ENCODE peak calls at places on chromosomes 7 and 10, in four cellular contexts. One of them, this sample, is unnamed.

GRCh38 chr10:3907514-3907913 is 122.5 kb upstream of the KLF6 start:
- DNase-seq in esophagus squamous epithelium: no peak
- DNase-seq in thoracic aorta: no peak
- DNase-seq in Panc1: no peak
- DNase-seq in this sample: no peak

GRCh38 chr10:35765039-35765662 is 123.1 kb upstream of the FZD8 start:
- DNase-seq in esophagus squamous epithelium: no peak
- DNase-seq in thoracic aorta: no peak
- DNase-seq in Panc1: no peak
- DNase-seq in this sample: no peak

GRCh38 chr10:47257396-47258120 is 42.4 kb upstream of the GDF10 start:
- DNase-seq in esophagus squamous epithelium: no peak
- DNase-seq in thoracic aorta: no peak
- DNase-seq in Panc1: no peak
- DNase-seq in this sample: no peak

GRCh38 chr7:80826520-80827237 is 92.2 kb downstream of the SEMA3C start:
- DNase-seq in esophagus squamous epithelium: no peak
- DNase-seq in thoracic aorta: no peak
- DNase-seq in Panc1: no peak
- DNase-seq in this sample: no peak

GRCh38 chr10:28685717-28686116 is 8.4 kb downstream of the BAMBI start:
- DNase-seq in esophagus squamous epithelium: no peak
- DNase-seq in thoracic aorta: no peak
- DNase-seq in Panc1: no peak
- DNase-seq in this sample: no peak

GRCh38 chr7:72805526-72806494 is 22.2 kb downstream of the TYW1B start:
- DNase-seq in esophagus squamous epithelium: no peak
- DNase-seq in thoracic aorta: no peak
- DNase-seq in Panc1: no peak
- DNase-seq in this sample: no peak

GRCh38 chr10:84243759-84244158 is 1.1 kb upstream of the RGR start:
- DNase-seq in esophagus squamous epithelium: no peak
- DNase-seq in thoracic aorta: no peak
- DNase-seq in Panc1: no peak
- DNase-seq in this sample: no peak

GRCh38 chr7:101814081-101814995 is 3.1 kb upstream of the CUX1 start:
- DNase-seq in esophagus squamous epithelium: no peak
- DNase-seq in thoracic aorta: no peak
- DNase-seq in Panc1: peak; percentile 50
- DNase-seq in this sample: peak; percentile 50

GRCh38 chr10:44237364-44238034 is 147.4 kb downstream of the CXCL12 start:
- DNase-seq in esophagus squamous epithelium: no peak
- DNase-seq in thoracic aorta: no peak
- DNase-seq in Panc1: no peak
- DNase-seq in this sample: no peak

GRCh38 chr10:13891542-13892431 is 305.0 kb downstream of the PRPF18 start:
- DNase-seq in esophagus squamous epithelium: no peak
- DNase-seq in thoracic aorta: no peak
- DNase-seq in Panc1: no peak
- DNase-seq in this sample: no peak

GRCh38 chr10:116660860-116661259 is 40.1 kb downstream of the PNLIPRP2 start:
- DNase-seq in esophagus squamous epithelium: no peak
- DNase-seq in thoracic aorta: no peak
- DNase-seq in Panc1: no peak
- DNase-seq in this sample: no peak

GRCh38 chr7:76011437-76011836 is 17.0 kb upstream of the TMEM120A start:
- DNase-seq in esophagus squamous epithelium: no peak
- DNase-seq in thoracic aorta: no peak
- DNase-seq in Panc1: no peak
- DNase-seq in this sample: no peak

GRCh38 chr7:33845991-33846509 is 59.3 kb upstream of the BMPER start:
- DNase-seq in esophagus squamous epithelium: no peak
- DNase-seq in thoracic aorta: no peak
- DNase-seq in Panc1: no peak
- DNase-seq in this sample: no peak

GRCh38 chr10:47296941-47297340 is 3.1 kb upstream of the GDF10 start:
- DNase-seq in esophagus squamous epithelium: no peak
- DNase-seq in thoracic aorta: no peak
- DNase-seq in Panc1: no peak
- DNase-seq in this sample: no peak

GRCh38 chr10:24119919-24120318 is 89.0 kb upstream of the KIAA1217 start:
- DNase-seq in esophagus squamous epithelium: no peak
- DNase-seq in thoracic aorta: no peak
- DNase-seq in Panc1: no peak
- DNase-seq in this sample: no peak

GRCh38 chr10:78211476-78212110 is 177.9 kb downstream of the RPS24 start:
- DNase-seq in esophagus squamous epithelium: no peak
- DNase-seq in thoracic aorta: no peak
- DNase-seq in Panc1: peak; percentile 25
- DNase-seq in this sample: no peak

GRCh38 chr10:131257027-131257426 is 54.5 kb downstream of the TCERG1L start:
- DNase-seq in esophagus squamous epithelium: no peak
- DNase-seq in thoracic aorta: no peak
- DNase-seq in Panc1: no peak
- DNase-seq in this sample: no peak

GRCh38 chr10:131259535-131259934 is 52.0 kb downstream of the TCERG1L start:
- DNase-seq in esophagus squamous epithelium: no peak
- DNase-seq in thoracic aorta: no peak
- DNase-seq in Panc1: no peak
- DNase-seq in this sample: no peak

GRCh38 chr10:131260031-131260430 is 51.5 kb downstream of the TCERG1L start:
- DNase-seq in esophagus squamous epithelium: no peak
- DNase-seq in thoracic aorta: no peak
- DNase-seq in Panc1: no peak
- DNase-seq in this sample: no peak

GRCh38 chr10:131260452-131261211 is 50.9 kb downstream of the TCERG1L start:
- DNase-seq in esophagus squamous epithelium: no peak
- DNase-seq in thoracic aorta: no peak
- DNase-seq in Panc1: no peak
- DNase-seq in this sample: no peak

DNA sequence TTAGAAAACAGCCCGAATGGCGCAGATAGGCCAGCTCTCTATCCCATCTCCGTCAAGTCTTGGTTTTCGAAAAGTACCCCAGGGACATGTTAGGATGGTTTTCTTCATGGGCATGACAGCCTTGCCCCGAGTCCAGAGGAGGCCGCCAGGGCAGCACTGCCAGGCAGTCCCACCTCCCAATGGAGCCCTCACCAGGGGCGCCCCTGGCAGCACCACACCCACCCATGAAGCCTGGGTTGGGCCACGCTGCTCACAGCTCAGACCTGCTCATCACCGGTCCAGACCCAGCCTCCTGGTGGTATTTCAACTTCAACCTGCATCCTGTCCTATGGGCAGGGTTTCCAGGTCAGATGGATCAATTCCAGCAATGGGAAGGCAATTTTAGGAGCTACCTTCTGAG is 53.3 kb downstream of the TCERG1L start:
- DNase-seq in esophagus squamous epithelium: no peak
- DNase-seq in thoracic aorta: no peak
- DNase-seq in Panc1: no peak
- DNase-seq in this sample: no peak
- H3K9me3 ChIP-seq in esophagus squamous epithelium: no peaks in the 10 kb centered on the region
- H3K9me3 ChIP-seq in thoracic aorta: no peaks in the 10 kb centered on the region
- H3K9me3 ChIP-seq in Panc1: no peaks in the 10 kb centered on the region
- H3K9me3 ChIP-seq in this sample: no peaks in the 10 kb centered on the region

DNA sequence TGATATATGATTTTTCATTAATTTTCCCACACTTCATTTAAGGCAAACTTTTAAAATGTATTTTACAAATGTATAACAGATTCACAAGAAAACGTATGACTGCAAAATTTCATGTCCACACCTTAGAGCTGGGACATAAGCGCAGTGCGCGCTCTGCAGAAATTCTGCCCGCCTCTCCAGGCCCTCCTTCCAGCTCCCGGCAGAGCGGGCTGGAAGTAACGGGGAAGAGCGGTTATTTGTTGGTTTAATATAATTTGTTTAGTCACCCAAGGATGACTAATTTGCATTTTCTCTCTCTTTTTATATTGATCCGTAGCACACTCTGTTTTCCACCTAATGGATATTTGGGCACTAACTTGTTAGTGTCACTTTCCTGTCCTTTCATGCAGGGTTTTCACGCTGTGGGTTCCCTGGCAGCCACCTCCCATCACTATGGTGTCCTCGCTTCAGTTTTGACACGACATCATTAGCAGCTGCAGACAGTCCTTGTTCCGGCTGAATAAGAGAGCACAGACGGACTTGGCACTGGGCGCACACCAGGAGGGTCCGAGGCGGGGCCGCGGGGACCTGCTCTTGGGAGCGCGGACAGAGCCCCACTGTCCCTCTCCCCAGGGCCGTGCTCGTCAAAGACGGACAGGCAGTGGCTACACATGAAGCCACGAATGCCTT is 129.2 kb upstream of the SEC61G start:
- DNase-seq in esophagus squamous epithelium: no peak
- DNase-seq in thoracic aorta: no peak
- DNase-seq in Panc1: no peak
- DNase-seq in this sample: no peak
- H3K9me3 ChIP-seq in esophagus squamous epithelium: no peaks in the 10 kb centered on the region
- H3K9me3 ChIP-seq in thoracic aorta: no peaks in the 10 kb centered on the region
- H3K9me3 ChIP-seq in Panc1: no peaks in the 10 kb centered on the region
- H3K9me3 ChIP-seq in this sample: peaks cover 4% of the 10 kb centered on the region

DNA sequence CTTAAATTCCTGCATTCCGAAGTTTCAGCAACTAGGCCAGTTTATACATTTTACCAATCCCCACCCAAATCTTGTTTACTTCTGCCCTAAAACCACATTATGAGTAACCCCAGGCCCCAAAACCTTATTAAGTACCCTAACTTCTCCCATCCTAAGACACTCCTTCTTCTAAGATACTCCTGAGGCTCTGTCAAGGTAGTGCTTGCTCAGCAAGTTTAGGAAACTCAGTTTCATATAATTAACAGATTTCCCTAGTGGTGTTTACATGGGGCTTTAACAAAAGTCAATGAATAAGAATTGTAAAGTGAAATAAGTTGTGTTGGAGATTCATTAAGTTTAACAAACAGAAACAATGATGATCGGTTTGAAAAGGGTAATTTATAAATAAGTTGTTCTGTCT is 77.8 kb downstream of the CPEB3 start:
- DNase-seq in esophagus squamous epithelium: no peak
- DNase-seq in thoracic aorta: no peak
- DNase-seq in Panc1: no peak
- DNase-seq in this sample: no peak
- H3K9me3 ChIP-seq in esophagus squamous epithelium: no peaks in the 10 kb centered on the region
- H3K9me3 ChIP-seq in thoracic aorta: no peaks in the 10 kb centered on the region
- H3K9me3 ChIP-seq in Panc1: no peaks in the 10 kb centered on the region
- H3K9me3 ChIP-seq in this sample: no peaks in the 10 kb centered on the region

DNA sequence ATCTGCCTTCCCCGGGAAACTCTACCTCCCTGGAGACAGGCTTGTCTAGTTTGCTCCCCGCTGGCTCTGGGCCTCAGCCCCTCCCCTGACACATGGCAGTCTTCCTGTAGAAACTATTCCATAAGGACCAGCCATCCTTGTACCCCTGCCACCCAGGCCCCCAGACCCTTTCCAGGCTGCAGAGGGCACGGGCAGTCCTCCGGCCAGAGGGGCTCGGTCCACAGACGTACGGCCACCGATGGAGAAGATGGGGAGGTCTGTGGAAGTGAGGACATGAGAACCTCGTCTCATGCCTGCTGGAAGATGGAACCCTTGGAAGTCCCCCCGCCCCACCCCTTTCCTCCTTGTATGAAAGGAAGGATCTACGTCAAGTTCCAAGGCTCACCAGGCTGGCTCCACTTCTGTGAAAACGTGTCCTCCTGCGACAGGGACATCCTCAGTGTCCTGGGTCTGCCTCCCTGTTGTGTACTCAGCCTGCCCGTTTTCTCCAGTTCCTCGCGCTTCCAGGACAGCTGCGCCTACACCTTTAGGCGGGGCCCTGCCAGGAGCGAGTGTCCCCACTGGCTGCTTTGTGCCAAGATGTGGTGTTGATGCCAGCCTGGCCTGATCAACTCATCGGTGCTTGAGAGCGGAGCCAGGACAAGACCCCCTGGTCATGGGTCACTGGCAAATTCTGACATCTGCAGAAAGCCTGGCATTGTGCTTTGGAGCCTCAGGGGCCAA is 414.9 kb downstream of the GLRX3 start:
- DNase-seq in esophagus squamous epithelium: no peak
- DNase-seq in thoracic aorta: no peak
- DNase-seq in Panc1: no peak
- DNase-seq in this sample: no peak
- H3K9me3 ChIP-seq in esophagus squamous epithelium: no peaks in the 10 kb centered on the region
- H3K9me3 ChIP-seq in thoracic aorta: no peaks in the 10 kb centered on the region
- H3K9me3 ChIP-seq in Panc1: no peaks in the 10 kb centered on the region
- H3K9me3 ChIP-seq in this sample: no peaks in the 10 kb centered on the region

DNA sequence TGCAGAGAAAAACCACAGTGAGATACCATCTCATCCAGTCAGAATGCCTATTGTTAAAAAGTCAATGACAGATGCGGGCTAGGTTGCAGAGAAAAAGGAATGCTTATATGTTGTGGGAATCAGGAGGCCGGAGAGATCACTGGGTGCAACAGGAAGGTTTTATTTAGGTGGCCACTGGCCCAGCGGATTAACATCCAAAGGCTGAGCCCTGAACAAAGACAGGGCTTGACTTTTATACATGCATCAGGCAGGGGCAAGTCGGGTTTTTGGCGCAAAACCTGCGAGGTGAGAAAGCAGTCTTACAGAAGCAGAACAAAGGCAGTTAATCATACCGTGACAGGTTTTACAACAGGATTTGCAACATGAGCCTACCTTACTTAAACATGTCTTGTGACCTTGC is 620 bp downstream of the ZNF117 start:
- DNase-seq in esophagus squamous epithelium: no peak
- DNase-seq in thoracic aorta: no peak
- DNase-seq in Panc1: no peak
- DNase-seq in this sample: no peak
- H3K9me3 ChIP-seq in esophagus squamous epithelium: no peaks in the 10 kb centered on the region
- H3K9me3 ChIP-seq in thoracic aorta: peaks cover 17% of the 10 kb centered on the region
- H3K9me3 ChIP-seq in Panc1: peaks cover 20% of the 10 kb centered on the region
- H3K9me3 ChIP-seq in this sample: peaks cover 8% of the 10 kb centered on the region

DNA sequence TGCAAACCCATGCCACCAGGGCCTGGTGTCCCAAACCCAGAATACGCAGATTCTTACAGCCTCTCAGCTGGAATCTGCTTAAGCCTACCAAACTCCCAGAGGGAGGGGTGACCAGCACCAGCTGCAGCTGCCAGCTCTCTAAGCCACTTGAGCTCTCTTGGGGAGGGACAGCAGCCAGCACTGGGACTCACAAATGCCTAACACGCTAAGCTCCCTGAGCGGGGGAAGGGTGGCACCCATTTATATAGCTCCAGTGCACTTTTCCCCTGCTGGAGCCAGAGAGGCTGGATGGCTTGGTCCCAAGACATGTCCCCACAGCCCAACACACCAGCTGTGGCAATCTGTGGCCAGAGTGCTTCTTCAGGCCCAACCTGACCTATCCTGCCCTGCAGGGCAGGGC is 326.8 kb upstream of the NRG3 start:
- DNase-seq in esophagus squamous epithelium: no peak
- DNase-seq in thoracic aorta: no peak
- DNase-seq in Panc1: no peak
- DNase-seq in this sample: no peak
- H3K9me3 ChIP-seq in esophagus squamous epithelium: no peaks in the 10 kb centered on the region
- H3K9me3 ChIP-seq in thoracic aorta: no peaks in the 10 kb centered on the region
- H3K9me3 ChIP-seq in Panc1: no peaks in the 10 kb centered on the region
- H3K9me3 ChIP-seq in this sample: no peaks in the 10 kb centered on the region

GRCh38 chr7:158431055-158431940 is 156.3 kb downstream of the PTPRN2 start:
- DNase-seq in esophagus squamous epithelium: no peak
- DNase-seq in thoracic aorta: no peak
- DNase-seq in Panc1: no peak
- DNase-seq in this sample: no peak
- H3K9me3 ChIP-seq in esophagus squamous epithelium: no peaks in the 10 kb centered on the region
- H3K9me3 ChIP-seq in thoracic aorta: no peaks in the 10 kb centered on the region
- H3K9me3 ChIP-seq in Panc1: no peaks in the 10 kb centered on the region
- H3K9me3 ChIP-seq in this sample: no peaks in the 10 kb centered on the region